ENCODE peak calls at places on chromosome 6, in four cellular contexts. D is RWPE1, E is heart right ventricle, V is skeletal muscle cell. H is an unnamed sample.

GRCh38 chr6:97215157-97215769 is 67.8 kb downstream of the MMS22L start:
- DNase-seq in V (peak; percentile 25), E (no peak), D (no peak), H (no peak)

GRCh38 chr6:101392561-101393230 is 812 bp upstream of the GRIK2 start:
- DNase-seq in V (no peak), E (no peak), D (no peak), H (no peak)

GRCh38 chr6:7087491-7087979 is 20.2 kb upstream of the RREB1 start:
- DNase-seq in D (no peak), V (no peak), E (no peak), H (no peak)

GRCh38 chr6:4322846-4323309 is 187.5 kb upstream of the ECI2 start:
- DNase-seq in V (peak; percentile 58), D (peak; percentile 26), E (no peak), H (no peak)

GRCh38 chr6:41489284-41489851 is 56.8 kb upstream of the FOXP4 start:
- DNase-seq in D (no peak), V (no peak), E (peak; percentile 19), H (no peak)

GRCh38 chr6:17475845-17476244 is 82.5 kb downstream of the CAP2 start:
- DNase-seq in D (no peak), V (no peak), E (no peak), H (no peak)

GRCh38 chr6:3740551-3741476 is 10.7 kb downstream of the PXDC1 start:
- DNase-seq in E (no peak), D (no peak), V (no peak), H (no peak)

GRCh38 chr6:166786704-166787293 is 159.7 kb upstream of the RPS6KA2 start:
- DNase-seq in E (no peak), D (peak; percentile 54), V (peak; percentile 11), H (no peak)

GRCh38 chr6:127794405-127794804 is 106.5 kb downstream of the THEMIS start:
- DNase-seq in E (no peak), V (no peak), D (no peak), H (no peak)

GRCh38 chr6:45432944-45433343 is 55.2 kb upstream of the SUPT3H start:
- DNase-seq in D (no peak), V (no peak), E (no peak), H (no peak)

GRCh38 chr6:131894735-131895424 is 56.3 kb downstream of the CCN2 start:
- DNase-seq in V (no peak), E (no peak), D (no peak), H (no peak)

GRCh38 chr6:161088676-161089328 is 97.2 kb downstream of the MAP3K4 start:
- DNase-seq in E (no peak), D (no peak), V (no peak), H (no peak)

GRCh38 chr6:137260205-137260604 is 41.0 kb upstream of the IFNGR1 start:
- DNase-seq in V (no peak), E (no peak), D (no peak), H (no peak)

H was measured in stimulated activated naive CD4-positive, alpha-beta T cell.